ENCODE peak calls at places on chromosomes 4 and X, in five cellular contexts. E is amniotic epithelial cell; Z is NCI-H2081; T is CD8-positive, alpha-beta T cell; R is amniotic stem cell. H is an unnamed sample.

GRCh38 chr4:183444953-183445543 is 612 bp downstream of the CDKN2AIP start:
- DNase-seq in E (no peak), Z (peak), T (no peak), R (no peak), H (no peak)

GRCh38 chrX:11641368-11641767 is 24.4 kb downstream of the ARHGAP6 start:
- DNase-seq in R (no peak), Z (no peak), E (no peak), T (no peak), H (no peak)

GRCh38 chrX:8988456-8988855 is 45.5 kb downstream of the FAM9B start:
- DNase-seq in Z (no peak), T (no peak), E (peak), R (no peak), H (no peak)

GRCh38 chr4:165766976-165767375 is 106.1 kb upstream of the TLL1 start:
- DNase-seq in E (no peak), R (no peak), T (no peak), Z (no peak), H (no peak)

GRCh38 chrX:37580080-37580479 is 8.6 kb downstream of the LANCL3 start:
- DNase-seq in T (no peak), Z (no peak), R (no peak), E (no peak), H (no peak)

GRCh38 chrX:117743469-117744251 is 372.9 kb downstream of the KLHL13 start:
- DNase-seq in T (no peak), Z (peak), R (no peak), E (no peak), H (no peak)

GRCh38 chrX:17527932-17528331 is 152.9 kb downstream of the NHS start:
- DNase-seq in Z (no peak), R (no peak), E (no peak), T (no peak), H (no peak)

GRCh38 chr4:58191086-58191485 is 1080.9 kb upstream of the IGFBP7 start:
- DNase-seq in E (no peak), R (no peak), Z (no peak), T (no peak), H (no peak)

GRCh38 chr4:108193891-108194672 is 25.4 kb upstream of the LEF1 start:
- DNase-seq in Z (peak), E (peak), T (no peak), R (no peak), H (no peak)

GRCh38 chr4:168643083-168643795 is 146.4 kb downstream of the PALLD start:
- DNase-seq in R (no peak), T (no peak), E (peak), Z (no peak), H (no peak)

GRCh38 chr4:7154351-7154981 is 37.9 kb upstream of the SORCS2 start:
- DNase-seq in E (no peak), R (no peak), Z (no peak), T (no peak), H (no peak)

GRCh38 chr4:184801781-184802180 is 24.0 kb downstream of the ACSL1 start:
- DNase-seq in T (no peak), E (peak), R (no peak), Z (no peak), H (no peak)

GRCh38 chr4:67624939-67625338 is 66.4 kb downstream of the STAP1 start:
- DNase-seq in E (peak), R (no peak), Z (no peak), T (no peak), H (no peak)

GRCh38 chrX:42602136-42602535 is 175.8 kb downstream of the PPP1R2C start:
- DNase-seq in T (no peak), Z (no peak), R (no peak), E (peak), H (no peak)

GRCh38 chrX:10800776-10801175 is 180.4 kb upstream of the MID1 start:
- DNase-seq in T (no peak), E (no peak), Z (no peak), R (no peak), H (no peak)

GRCh38 chr4:3816256-3816825 is 50.2 kb downstream of the ADRA2C start:
- DNase-seq in R (no peak), T (no peak), E (no peak), Z (no peak), H (no peak)

GRCh38 chr4:174873931-174874330 is 44.2 kb upstream of the ADAM29 start:
- DNase-seq in E (no peak), Z (peak), T (no peak), R (no peak), H (no peak)

GRCh38 chr4:103947617-103948016 is 227.8 kb upstream of the TACR3 start:
- DNase-seq in Z (no peak), E (no peak), T (no peak), R (no peak), H (no peak)

GRCh38 chrX:38052096-38052495 is 45.7 kb downstream of the SYTL5 start:
- DNase-seq in R (peak), Z (no peak), T (no peak), E (peak), H (no peak)

GRCh38 chrX:42269186-42269585 is 345.8 kb upstream of the CASK start:
- DNase-seq in T (no peak), Z (no peak), E (peak), R (no peak), H (no peak)

GRCh38 chr4:5814421-5814820 is 78.5 kb downstream of the CRMP1 start:
- DNase-seq in Z (no peak), R (no peak), T (no peak), E (no peak), H (no peak)

GRCh38 chr4:111778543-111778942 is 366.7 kb upstream of the FAM241A start:
- DNase-seq in Z (no peak), E (peak), T (no peak), R (no peak), H (no peak)